ENCODE peak calls at places on chromosomes 7 and 10, in five cellular contexts. One of them, this sample, is unnamed.
A peak's percentile ranks its signal among the peaks of the same experiment; 100 is the strongest.

GRCh38 chr7:69858471-69858870 is 260.2 kb downstream of the AUTS2 start:
- DNase-seq in esophagus squamous epithelium: no peak
- DNase-seq in PC-9: no peak
- DNase-seq in dorsolateral prefrontal cortex: no peak
- DNase-seq in bronchial epithelial cell: no peak
- DNase-seq in this sample: no peak

GRCh38 chr7:42495251-42495650 is 258.2 kb upstream of the GLI3 start:
- DNase-seq in esophagus squamous epithelium: no peak
- DNase-seq in PC-9: no peak
- DNase-seq in dorsolateral prefrontal cortex: no peak
- DNase-seq in bronchial epithelial cell: peak; percentile 78
- DNase-seq in this sample: no peak

GRCh38 chr7:2071133-2071832 is 161.5 kb downstream of the MAD1L1 start:
- DNase-seq in esophagus squamous epithelium: no peak
- DNase-seq in PC-9: no peak
- DNase-seq in dorsolateral prefrontal cortex: no peak
- DNase-seq in bronchial epithelial cell: no peak
- DNase-seq in this sample: no peak

GRCh38 chr10:114306116-114306973 is 67.3 kb downstream of the VWA2 start:
- DNase-seq in esophagus squamous epithelium: no peak
- DNase-seq in PC-9: peak; percentile 94
- DNase-seq in dorsolateral prefrontal cortex: no peak
- DNase-seq in bronchial epithelial cell: peak; percentile 94
- DNase-seq in this sample: peak; percentile 45

GRCh38 chr10:77835669-77836086 is 90.9 kb downstream of the DLG5 start:
- DNase-seq in esophagus squamous epithelium: no peak
- DNase-seq in PC-9: no peak
- DNase-seq in dorsolateral prefrontal cortex: no peak
- DNase-seq in bronchial epithelial cell: no peak
- DNase-seq in this sample: no peak

GRCh38 chr10:21078410-21079329 is 181.6 kb upstream of the NEBL start:
- DNase-seq in esophagus squamous epithelium: no peak
- DNase-seq in PC-9: peak; percentile 54
- DNase-seq in dorsolateral prefrontal cortex: peak; percentile 55
- DNase-seq in bronchial epithelial cell: peak; percentile 71
- DNase-seq in this sample: peak; percentile 30

GRCh38 chr10:33396279-33396678 is 61.8 kb upstream of the NRP1 start:
- DNase-seq in esophagus squamous epithelium: no peak
- DNase-seq in PC-9: no peak
- DNase-seq in dorsolateral prefrontal cortex: no peak
- DNase-seq in bronchial epithelial cell: no peak
- DNase-seq in this sample: no peak

GRCh38 chr10:73717564-73717963 is 19.7 kb upstream of the AGAP5 start:
- DNase-seq in esophagus squamous epithelium: no peak
- DNase-seq in PC-9: no peak
- DNase-seq in dorsolateral prefrontal cortex: no peak
- DNase-seq in bronchial epithelial cell: no peak
- DNase-seq in this sample: no peak

GRCh38 chr7:27156901-27157716 is 634 bp upstream of the HOXA7 start:
- DNase-seq in esophagus squamous epithelium: no peak
- DNase-seq in PC-9: no peak
- DNase-seq in dorsolateral prefrontal cortex: no peak
- DNase-seq in bronchial epithelial cell: no peak
- DNase-seq in this sample: no peak

GRCh38 chr10:100509241-100509640 is 10.4 kb downstream of the SEC31B start:
- DNase-seq in esophagus squamous epithelium: no peak
- DNase-seq in PC-9: no peak
- DNase-seq in dorsolateral prefrontal cortex: no peak
- DNase-seq in bronchial epithelial cell: no peak
- DNase-seq in this sample: no peak

GRCh38 chr10:35504132-35504531 is 101.0 kb upstream of the GJD4 start:
- DNase-seq in esophagus squamous epithelium: no peak
- DNase-seq in PC-9: no peak
- DNase-seq in dorsolateral prefrontal cortex: no peak
- DNase-seq in bronchial epithelial cell: no peak
- DNase-seq in this sample: no peak

GRCh38 chr7:37031571-37032257 is 307.4 kb upstream of the AOAH start:
- DNase-seq in esophagus squamous epithelium: peak; percentile 8
- DNase-seq in PC-9: peak; percentile 98
- DNase-seq in dorsolateral prefrontal cortex: no peak
- DNase-seq in bronchial epithelial cell: peak; percentile 100
- DNase-seq in this sample: peak; percentile 99

GRCh38 chr10:121296856-121297255 is 301.4 kb downstream of the FGFR2 start:
- DNase-seq in esophagus squamous epithelium: no peak
- DNase-seq in PC-9: no peak
- DNase-seq in dorsolateral prefrontal cortex: no peak
- DNase-seq in bronchial epithelial cell: no peak
- DNase-seq in this sample: no peak

GRCh38 chr10:116608683-116609594 is 11.8 kb upstream of the PNLIPRP2 start:
- DNase-seq in esophagus squamous epithelium: no peak
- DNase-seq in PC-9: no peak
- DNase-seq in dorsolateral prefrontal cortex: no peak
- DNase-seq in bronchial epithelial cell: no peak
- DNase-seq in this sample: no peak
- H3K4me3 ChIP-seq in esophagus squamous epithelium: peak overlapping the region; percentile 53
- H3K4me3 ChIP-seq in PC-9: no peak overlapping the region
- H3K4me3 ChIP-seq in dorsolateral prefrontal cortex: peak overlapping the region; percentile 50
- H3K4me3 ChIP-seq in bronchial epithelial cell: peak overlapping the region; percentile 6
- H3K4me3 ChIP-seq in this sample: peak overlapping the region; percentile 61

GRCh38 chr7:98086231-98086855 is 20.3 kb upstream of the LMTK2 start:
- DNase-seq in esophagus squamous epithelium: no peak
- DNase-seq in PC-9: peak; percentile 98
- DNase-seq in dorsolateral prefrontal cortex: no peak
- DNase-seq in bronchial epithelial cell: peak; percentile 89
- DNase-seq in this sample: no peak

GRCh38 chr7:98091523-98091922 is 15.1 kb upstream of the LMTK2 start:
- DNase-seq in esophagus squamous epithelium: no peak
- DNase-seq in PC-9: no peak
- DNase-seq in dorsolateral prefrontal cortex: no peak
- DNase-seq in bronchial epithelial cell: no peak
- DNase-seq in this sample: no peak

GRCh38 chr7:98085674-98086073 is 21.0 kb upstream of the LMTK2 start:
- DNase-seq in esophagus squamous epithelium: no peak
- DNase-seq in PC-9: peak; percentile 79
- DNase-seq in dorsolateral prefrontal cortex: no peak
- DNase-seq in bronchial epithelial cell: no peak
- DNase-seq in this sample: no peak

GRCh38 chr7:98091061-98091460 is 15.6 kb upstream of the LMTK2 start:
- DNase-seq in esophagus squamous epithelium: no peak
- DNase-seq in PC-9: peak; percentile 53
- DNase-seq in dorsolateral prefrontal cortex: no peak
- DNase-seq in bronchial epithelial cell: peak; percentile 96
- DNase-seq in this sample: no peak

DNA sequence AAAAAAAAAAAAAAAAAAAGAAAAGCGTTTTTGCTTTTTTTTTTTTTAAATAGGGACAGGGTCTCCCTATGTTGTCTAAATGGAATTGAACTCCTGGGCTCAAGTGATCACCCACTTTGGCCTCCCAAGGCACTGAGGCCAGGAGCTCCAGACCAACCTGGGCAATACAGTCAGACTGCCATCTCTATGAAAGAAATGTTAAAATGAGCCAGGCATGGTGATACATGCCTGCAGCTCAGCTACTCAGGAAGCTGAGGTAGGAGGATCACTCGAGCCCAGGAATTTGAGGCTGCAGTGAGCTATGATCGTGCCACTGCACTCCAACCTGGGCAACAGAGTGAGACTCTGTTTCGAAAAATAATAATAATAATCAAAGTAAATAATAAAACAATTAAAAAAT is 16.5 kb upstream of the LMTK2 start:
- DNase-seq in esophagus squamous epithelium: no peak
- DNase-seq in PC-9: no peak
- DNase-seq in dorsolateral prefrontal cortex: no peak
- DNase-seq in bronchial epithelial cell: peak; percentile 54
- DNase-seq in this sample: no peak
- TF ChIP-seq CTCF in esophagus squamous epithelium: no peak
- TF ChIP-seq CTCF in PC-9: no peak
- TF ChIP-seq CTCF in dorsolateral prefrontal cortex: no peak
- TF ChIP-seq CTCF in bronchial epithelial cell: no peak
- TF ChIP-seq CTCF in this sample: no peak

GRCh38 chr7:148986737-148987009 is 41.6 kb downstream of the PDIA4 start:
- DNase-seq in esophagus squamous epithelium: no peak
- DNase-seq in PC-9: no peak
- DNase-seq in dorsolateral prefrontal cortex: no peak
- DNase-seq in bronchial epithelial cell: no peak
- DNase-seq in this sample: no peak
- H3K4me3 ChIP-seq in esophagus squamous epithelium: peak overlapping the region; percentile 81
- H3K4me3 ChIP-seq in PC-9: peak overlapping the region; percentile 88
- H3K4me3 ChIP-seq in dorsolateral prefrontal cortex: peak overlapping the region; percentile 67
- H3K4me3 ChIP-seq in bronchial epithelial cell: no peak overlapping the region
- H3K4me3 ChIP-seq in this sample: no peak overlapping the region

GRCh38 chr7:12211054-12212050 is at the start of gene TMEM106B:
- DNase-seq in esophagus squamous epithelium: peak; percentile 74
- DNase-seq in PC-9: peak; percentile 93
- DNase-seq in dorsolateral prefrontal cortex: peak; percentile 95
- DNase-seq in bronchial epithelial cell: peak; percentile 90
- DNase-seq in this sample: peak; percentile 77
- TF ChIP-seq CTCF in esophagus squamous epithelium: no peak
- TF ChIP-seq CTCF in PC-9: peak; percentile 44
- TF ChIP-seq CTCF in dorsolateral prefrontal cortex: no peak
- TF ChIP-seq CTCF in bronchial epithelial cell: peak; percentile 35
- TF ChIP-seq CTCF in this sample: no peak